ENCODE peak calls at places on chromosomes 2 and 18, in five cellular contexts. J, E, O, N and Z are unnamed samples.

GRCh38 chr2:236548179-236548918 is 21.3 kb upstream of the ACKR3 start:
- DNase-seq in O (no peak), J (no peak), E (no peak), N (no peak), Z (no peak)

GRCh38 chr2:46351388-46352141 is 54.4 kb downstream of the EPAS1 start:
- DNase-seq in E (no peak), N (no peak), J (no peak), O (no peak), Z (no peak)

GRCh38 chr2:158202151-158202778 is 100.6 kb downstream of the UPP2 start:
- DNase-seq in N (no peak), E (no peak), J (no peak), O (no peak), Z (no peak)

GRCh38 chr2:15734871-15735737 is 143.4 kb downstream of the DDX1 start:
- DNase-seq in O (no peak), N (peak; percentile 83), E (peak; percentile 34), J (no peak), Z (no peak)

GRCh38 chr2:219684721-219685689 is 57.6 kb downstream of the SLC4A3 start:
- DNase-seq in E (peak; percentile 91), N (no peak), O (peak; percentile 69), J (no peak), Z (no peak)

GRCh38 chr18:45682181-45682580 is 41.8 kb upstream of the SLC14A1 start:
- DNase-seq in N (no peak), J (no peak), E (no peak), O (no peak), Z (no peak)

GRCh38 chr18:59249186-59249774 is 24.0 kb downstream of the RAX start:
- DNase-seq in J (peak; percentile 60), N (peak; percentile 76), E (no peak), O (peak; percentile 71), Z (peak; percentile 64)

GRCh38 chr2:47056875-47057731 is 98.0 kb downstream of the STPG4 start:
- DNase-seq in N (no peak), E (no peak), O (peak; percentile 60), J (no peak), Z (no peak)

GRCh38 chr18:76983613-76984051 is 149.0 kb downstream of the MBP start:
- DNase-seq in J (no peak), N (no peak), E (no peak), O (no peak), Z (no peak)

GRCh38 chr2:144430722-144431163 is 89.2 kb downstream of the ZEB2 start:
- DNase-seq in J (no peak), E (no peak), N (peak; percentile 76), O (peak; percentile 58), Z (no peak)

GRCh38 chr18:42860011-42860410 is 255.5 kb downstream of the RIT2 start:
- DNase-seq in N (no peak), J (no peak), E (no peak), O (no peak), Z (no peak)

GRCh38 chr2:189076572-189076971 is 102.4 kb downstream of the COL3A1 start:
- DNase-seq in O (no peak), N (no peak), J (no peak), E (no peak), Z (no peak)

GRCh38 chr2:74894261-74895030 is 60.5 kb downstream of the HK2 start:
- DNase-seq in E (peak; percentile 58), J (no peak), O (no peak), N (no peak), Z (no peak)

GRCh38 chr2:38789689-38790088 is 11.7 kb downstream of the GEMIN6 start:
- DNase-seq in E (no peak), J (no peak), O (no peak), N (no peak), Z (no peak)

GRCh38 chr18:45054595-45054994 is 373.9 kb downstream of the SETBP1 start:
- DNase-seq in J (no peak), N (no peak), O (no peak), E (no peak), Z (no peak)

GRCh38 chr2:96325038-96325883 is at the start of gene ITPRIPL1:
- DNase-seq in N (peak; percentile 35), E (peak; percentile 85), O (peak; percentile 73), J (peak; percentile 25), Z (peak; percentile 46)

GRCh38 chr2:148640767-148641166 is 3.8 kb upstream of the EPC2 start:
- DNase-seq in J (no peak), N (no peak), E (no peak), O (no peak), Z (no peak)

GRCh38 chr2:185787530-185788145 is 49.0 kb downstream of the FSIP2 start:
- DNase-seq in J (no peak), O (no peak), E (no peak), N (no peak), Z (no peak)

GRCh38 chr2:133489641-133490411 is 78.4 kb downstream of the NCKAP5 start:
- DNase-seq in N (no peak), O (no peak), J (no peak), E (peak; percentile 90), Z (no peak)

GRCh38 chr2:120264995-120265394 is 12.3 kb downstream of the RALB start:
- DNase-seq in N (no peak), O (no peak), J (no peak), E (no peak), Z (no peak)

GRCh38 chr2:68565858-68566257 is 77.5 kb upstream of the PROKR1 start:
- DNase-seq in O (no peak), E (no peak), J (no peak), N (no peak), Z (no peak)

GRCh38 chr18:8773980-8774379 is 68.6 kb downstream of the MTCL1 start:
- DNase-seq in E (no peak), O (no peak), J (no peak), N (no peak), Z (no peak)

GRCh38 chr18:3060667-3061580 is 48.0 kb upstream of the LPIN2 start:
- DNase-seq in J (no peak), O (peak; percentile 41), N (no peak), E (no peak), Z (no peak)

GRCh38 chr2:62800618-62801017 is 95.1 kb downstream of the EHBP1 start:
- DNase-seq in O (no peak), J (no peak), N (no peak), E (no peak), Z (no peak)

GRCh38 chr2:212863185-212863588 is 288.2 kb downstream of the IKZF2 start:
- DNase-seq in J (no peak), N (peak; percentile 6), O (no peak), E (no peak), Z (peak; percentile 29)

GRCh38 chr2:207122914-207123744 is 42.6 kb downstream of the KLF7 start:
- DNase-seq in J (no peak), E (no peak), O (no peak), N (no peak), Z (no peak)

GRCh38 chr2:25334482-25334881 is 7.2 kb downstream of the DNMT3A start:
- DNase-seq in O (no peak), J (no peak), N (no peak), E (no peak), Z (no peak)

GRCh38 chr2:170243118-170243837 is 65.3 kb downstream of the MYO3B start:
- DNase-seq in J (no peak), O (no peak), E (no peak), N (no peak), Z (no peak)

GRCh38 chr2:206276169-206276927 is 1.9 kb downstream of the ZDBF2 start:
- DNase-seq in E (no peak), J (no peak), O (no peak), N (no peak), Z (no peak)

GRCh38 chr18:75125359-75126331 is 83.3 kb downstream of the PTGR3 start:
- DNase-seq in J (no peak), O (no peak), E (no peak), N (no peak), Z (no peak)

GRCh38 chr18:59915606-59916005 is 15.8 kb downstream of the PMAIP1 start:
- DNase-seq in O (no peak), J (no peak), N (no peak), E (no peak), Z (no peak)

GRCh38 chr18:31658670-31659573 is 25.5 kb downstream of the B4GALT6 start:
- DNase-seq in O (peak; percentile 67), J (no peak), E (no peak), N (no peak), Z (no peak)

GRCh38 chr2:226733927-226734564 is 65.6 kb downstream of the IRS1 start:
- DNase-seq in J (no peak), N (no peak), O (no peak), E (no peak), Z (no peak)

DNA sequence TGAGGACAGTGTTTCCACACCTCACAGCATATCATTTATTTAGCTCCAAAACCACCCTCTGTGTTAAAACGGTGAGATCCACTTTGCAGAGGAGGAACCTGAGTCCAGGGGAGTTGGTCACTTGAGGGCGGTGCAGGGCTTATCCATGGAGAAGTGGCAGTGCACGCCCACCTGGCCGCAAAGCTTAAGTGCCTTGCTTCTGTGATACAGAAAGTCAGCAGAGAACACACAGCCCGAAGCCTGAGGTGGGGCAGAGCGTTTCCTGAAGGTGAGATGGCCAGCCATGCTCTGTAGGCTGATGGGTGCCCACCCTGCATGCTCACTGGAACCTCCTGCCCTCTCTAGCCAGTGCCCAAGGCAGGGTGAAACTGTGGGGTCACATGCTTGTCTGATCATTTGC is 87.3 kb downstream of the SH3RF3 start:
- DNase-seq in O (no peak), E (peak; percentile 61), N (no peak), J (no peak), Z (no peak)
- TF ChIP-seq CTCF in O (no peak), E (no peak), N (no peak), J (no peak), Z (no peak)

DNA sequence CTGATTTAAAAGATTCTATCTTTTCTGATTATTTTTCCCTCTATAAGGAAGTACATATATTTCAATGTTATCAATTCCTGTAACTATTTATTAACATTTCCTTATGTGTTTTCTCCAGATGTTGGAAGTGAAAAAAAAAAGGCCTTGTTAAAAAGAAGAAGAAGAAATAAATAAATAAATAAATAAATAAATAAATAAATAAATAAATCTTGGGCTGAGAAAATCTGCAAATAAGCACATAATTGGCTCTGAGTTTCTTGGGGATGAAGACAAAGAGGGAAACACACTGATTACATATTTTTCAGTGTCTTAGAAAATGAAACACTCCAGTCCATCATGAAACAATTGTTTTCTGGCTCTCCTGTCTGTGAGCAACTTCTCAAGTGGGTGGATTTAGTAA is 21.1 kb upstream of the MBOAT2 start:
- DNase-seq in O (no peak), N (no peak), E (no peak), J (no peak), Z (no peak)
- TF ChIP-seq CTCF in O (no peak), N (no peak), E (no peak), J (no peak), Z (no peak)

GRCh38 chr2:208407667-208408066 is 1.1 kb downstream of the PTH2R start:
- DNase-seq in O (peak; percentile 41), E (no peak), N (peak; percentile 20), J (no peak), Z (no peak)
- TF ChIP-seq CTCF in O (no peak), E (no peak), N (peak; percentile 23), J (peak; percentile 66), Z (no peak)

GRCh38 chr2:23618265-23618664 is 233.3 kb downstream of the KLHL29 start:
- DNase-seq in E (no peak), J (no peak), N (no peak), O (no peak), Z (no peak)

GRCh38 chr2:23618696-23619530 is 233.9 kb downstream of the KLHL29 start:
- DNase-seq in E (no peak), J (no peak), N (no peak), O (no peak), Z (no peak)

GRCh38 chr2:23616630-23617029 is 231.7 kb downstream of the KLHL29 start:
- DNase-seq in O (no peak), J (no peak), E (no peak), N (no peak), Z (no peak)

GRCh38 chr2:23617167-23617787 is 232.3 kb downstream of the KLHL29 start:
- DNase-seq in J (no peak), N (no peak), O (no peak), E (no peak), Z (peak; percentile 76)

GRCh38 chr2:23617817-23618216 is 232.8 kb downstream of the KLHL29 start:
- DNase-seq in O (no peak), J (no peak), E (no peak), N (no peak), Z (no peak)
- TF ChIP-seq CTCF in O (no peak), J (no peak), E (no peak), N (no peak), Z (no peak)